ENCODE peak calls at places on chromosomes 5 and 9, in four cellular contexts. C is foreskin fibroblast, O is adrenal gland, U is left lung. N is an unnamed sample.

GRCh38 chr9:110015759-110016158 is 192.2 kb downstream of the C9orf152 start:
- DNase-seq in C (peak), O (no peak), U (no peak), N (peak)

GRCh38 chr5:1333986-1334385 is 10.9 kb downstream of the CLPTM1L start:
- DNase-seq in C (no peak), O (no peak), U (no peak), N (no peak)

GRCh38 chr9:110745656-110746055 is 77.1 kb downstream of the MUSK start:
- DNase-seq in C (peak), O (no peak), U (no peak), N (no peak)

GRCh38 chr5:176692326-176692725 is 45.0 kb downstream of the TSPAN17 start:
- DNase-seq in C (no peak), O (no peak), U (no peak), N (no peak)

GRCh38 chr9:14314424-14314928 is 535 bp upstream of the NFIB start:
- DNase-seq in C (peak), O (peak), U (peak), N (peak)

GRCh38 chr9:137956688-137957385 is 79.3 kb downstream of the CACNA1B start:
- DNase-seq in C (no peak), O (no peak), U (no peak), N (no peak)

GRCh38 chr9:122192261-122192875 is 32.7 kb downstream of the MORN5 start:
- DNase-seq in C (no peak), O (no peak), U (no peak), N (no peak)

GRCh38 chr5:149367249-149367971 is 9.6 kb downstream of the PCYOX1L start:
- DNase-seq in C (peak), O (peak), U (no peak), N (peak)

GRCh38 chr5:159913048-159913447 is 3.2 kb upstream of the ADRA1B start:
- DNase-seq in C (peak), O (peak), U (no peak), N (no peak)

GRCh38 chr5:18252559-18252958 is 618.3 kb downstream of the TAF11L14 start:
- DNase-seq in C (no peak), O (no peak), U (no peak), N (no peak)

GRCh38 chr9:131404987-131405386 is 11.1 kb downstream of the PRRC2B start:
- DNase-seq in C (no peak), O (peak), U (no peak), N (no peak)

GRCh38 chr5:80346055-80346454 is 26.3 kb downstream of the SPZ1 start:
- DNase-seq in C (peak), O (peak), U (no peak), N (no peak)

GRCh38 chr5:32217886-32218396 is 43.8 kb upstream of the GOLPH3 start:
- DNase-seq in C (peak), O (peak), U (no peak), N (no peak)

DNA sequence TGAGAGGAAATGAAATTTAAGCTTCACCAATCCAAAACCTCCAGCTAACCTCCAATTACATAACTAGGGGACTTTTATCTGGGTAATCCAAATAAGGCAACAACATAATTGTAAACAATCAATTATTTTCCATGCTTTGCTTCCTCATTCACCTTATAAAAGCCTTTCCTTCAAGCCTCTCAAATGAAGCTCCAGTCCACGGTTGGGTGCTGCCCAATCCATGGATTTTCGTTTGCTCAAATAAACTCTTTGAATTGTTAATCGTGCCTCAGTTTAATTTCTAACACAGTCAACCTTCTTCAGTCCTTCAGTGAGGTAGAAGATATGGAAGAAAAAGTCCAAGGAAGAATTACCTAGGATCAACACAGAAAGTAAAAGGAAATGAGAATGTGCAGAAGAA is 25.2 kb upstream of the SLC31A2 start:
- DNase-seq in C (no peak), O (no peak), U (no peak), N (no peak)
- H3K4me3 ChIP-seq in C (no peak), O (no peak), U (no peak), N (no peak)

DNA sequence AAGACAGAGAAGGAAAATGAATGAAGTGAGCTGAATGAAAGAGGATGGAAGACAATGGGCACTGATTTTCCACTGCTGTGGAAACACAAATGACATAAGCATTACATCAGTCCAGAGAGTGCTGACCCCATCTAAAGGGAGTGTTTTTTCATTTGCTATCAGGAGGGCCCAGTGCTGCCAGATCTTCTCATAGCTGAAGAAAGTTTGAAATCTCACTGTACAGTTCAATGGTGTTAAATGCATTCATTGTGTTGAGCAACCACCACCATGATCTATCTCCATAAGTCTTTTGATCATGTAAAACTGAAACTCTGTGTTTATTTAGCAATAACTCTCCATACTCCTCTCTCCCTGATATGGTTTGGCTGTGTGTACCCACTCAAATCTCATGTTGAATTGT is 41.6 kb upstream of the STARD4 start:
- DNase-seq in C (no peak), O (no peak), U (no peak), N (no peak)
- H3K4me3 ChIP-seq in C (no peak), O (no peak), U (no peak), N (no peak)

GRCh38 chr9:127974002-127974768 is 6.6 kb downstream of the EEIG1 start:
- DNase-seq in C (no peak), O (no peak), U (no peak), N (no peak)

GRCh38 chr9:127976498-127976897 is 4.3 kb downstream of the EEIG1 start:
- DNase-seq in C (no peak), O (no peak), U (no peak), N (no peak)

GRCh38 chr9:127976943-127977871 is 3.6 kb downstream of the EEIG1 start:
- DNase-seq in C (no peak), O (no peak), U (no peak), N (no peak)

GRCh38 chr9:127974769-127975261 is 6.0 kb downstream of the EEIG1 start:
- DNase-seq in C (peak), O (no peak), U (no peak), N (no peak)

DNA sequence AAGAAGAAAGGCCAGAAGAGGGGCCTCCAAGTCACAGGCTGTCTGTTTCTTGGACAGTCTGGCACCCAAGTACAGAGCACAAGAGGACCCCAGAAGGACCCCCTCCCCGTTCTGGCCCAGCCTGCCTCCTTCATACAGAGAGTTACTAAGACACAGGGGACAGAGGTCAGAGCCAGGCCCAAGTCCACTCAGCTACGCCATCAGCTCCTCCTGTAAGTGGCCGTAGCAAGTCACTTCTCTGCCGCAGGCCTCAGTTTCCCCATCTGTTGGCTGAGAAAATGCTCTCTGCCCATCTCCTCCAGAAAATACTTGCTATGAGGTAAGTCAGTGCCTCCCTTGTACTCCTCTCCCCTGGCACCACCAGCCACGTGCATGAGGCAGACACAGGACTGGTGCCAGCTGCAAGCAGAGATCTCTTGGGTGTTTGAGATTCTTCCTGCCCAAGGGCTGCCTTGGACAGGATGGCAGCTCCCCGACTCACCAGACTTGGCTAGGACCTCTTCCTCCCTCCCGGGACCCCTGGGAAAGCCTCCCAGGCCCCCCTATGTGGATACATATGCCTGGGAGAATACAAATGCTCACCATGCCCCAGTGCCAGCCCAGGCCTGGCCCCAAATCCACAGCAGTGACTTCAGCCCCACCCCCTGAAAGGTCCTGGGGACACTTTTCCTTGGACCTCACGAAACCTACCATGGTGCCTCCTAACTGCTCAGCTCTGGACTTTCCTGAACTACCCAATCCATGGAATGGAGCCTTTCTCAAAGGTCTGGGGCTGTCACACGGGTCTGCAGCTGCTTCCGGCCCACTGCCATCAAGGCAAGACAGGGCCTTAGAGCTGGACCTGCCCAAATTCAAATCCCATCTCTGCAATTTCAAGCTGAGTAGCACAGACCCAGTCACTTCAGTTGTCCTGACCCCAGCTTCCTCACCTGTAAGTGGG is 5.1 kb downstream of the EEIG1 start:
- DNase-seq in C (peak), O (peak), U (no peak), N (no peak)
- H3K4me3 ChIP-seq in C (no peak), O (no peak), U (no peak), N (no peak)

DNA sequence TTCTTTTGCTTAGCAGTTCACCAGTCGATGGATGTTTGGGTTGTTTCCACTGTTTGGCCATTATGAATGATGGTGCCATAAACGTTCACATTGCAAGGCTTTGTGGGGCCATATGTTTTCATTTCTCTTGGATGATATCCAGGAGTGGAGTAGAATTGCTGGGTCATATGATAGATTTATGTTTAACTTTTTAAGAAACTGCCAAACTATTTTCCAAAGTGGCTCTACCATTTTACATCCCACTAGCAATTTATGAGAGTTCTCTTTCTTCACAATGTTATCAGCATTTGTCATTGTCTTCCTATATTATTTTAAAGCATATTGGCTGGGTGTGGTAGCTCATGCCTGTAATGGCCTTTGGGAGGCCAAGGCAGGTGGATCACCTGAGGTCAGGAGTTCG is 5.2 kb downstream of the GPR107 start:
- DNase-seq in C (no peak), O (no peak), U (no peak), N (no peak)
- H3K4me3 ChIP-seq in C (no peak), O (no peak), U (no peak), N (no peak)

GRCh38 chr9:3181049-3181953 is 337.4 kb upstream of the PUM3 start:
- DNase-seq in C (peak), O (peak), U (peak), N (peak)
- H3K4me3 ChIP-seq in C (peak), O (no peak), U (no peak), N (no peak)

DNA sequence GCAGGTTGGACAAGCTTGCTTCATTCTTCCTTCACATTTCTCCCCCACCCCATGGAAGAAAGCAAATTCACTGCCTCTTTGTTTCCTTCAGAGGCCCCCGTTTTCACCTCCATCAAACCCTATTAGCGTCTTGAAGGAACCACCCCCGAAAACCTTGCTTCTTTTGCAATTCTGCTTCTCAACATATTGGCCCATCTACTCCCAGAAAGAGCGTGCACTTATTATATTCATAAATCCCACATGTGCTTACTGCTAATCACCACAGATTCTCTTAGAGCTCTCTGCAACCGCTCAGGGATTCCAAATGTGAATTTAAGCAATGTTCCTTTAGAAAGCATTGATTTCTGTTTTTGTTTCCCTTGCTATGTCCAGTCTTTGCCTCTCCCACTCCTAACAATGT is 1.1 kb downstream of the F2RL2 start:
- DNase-seq in C (peak), O (no peak), U (no peak), N (no peak)
- H3K4me3 ChIP-seq in C (peak), O (no peak), U (no peak), N (no peak)

N was measured in RWPE2.